ENCODE peak calls at places on chromosomes 5 and 9, in four cellular contexts. V is HepG2, A is HEK293T, T is K562. D is an unnamed sample.

GRCh38 chr5:179323026-179323571 is 22.2 kb downstream of the ADAMTS2 start:
- DNase-seq in V (no peak), A (no peak), T (no peak), D (peak; percentile 7)

GRCh38 chr5:3828761-3829160 is 233.1 kb downstream of the IRX1 start:
- DNase-seq in V (no peak), A (no peak), T (no peak), D (peak; percentile 27)

GRCh38 chr9:123049589-123050222 is 16.2 kb downstream of the GPR21 start:
- DNase-seq in V (peak; percentile 24), A (no peak), T (no peak), D (no peak)

GRCh38 chr9:69971643-69972449 is 71.8 kb upstream of the MAMDC2 start:
- DNase-seq in V (peak; percentile 27), A (peak; percentile 70), T (peak; percentile 52), D (peak; percentile 83)

GRCh38 chr9:28648723-28649122 is 1075.4 kb upstream of the C9orf72 start:
- DNase-seq in V (peak; percentile 8), A (peak; percentile 6), T (no peak), D (no peak)

GRCh38 chr5:102910240-102911226 is 155.4 kb downstream of the PAM start:
- DNase-seq in V (no peak), A (peak; percentile 13), T (no peak), D (no peak)

GRCh38 chr5:135079282-135079681 is 45.3 kb upstream of the PITX1 start:
- DNase-seq in V (no peak), A (no peak), T (no peak), D (no peak)

GRCh38 chr5:135578305-135578684 is 496 bp downstream of the CXCL14 start:
- DNase-seq in V (no peak), A (no peak), T (no peak), D (no peak)

GRCh38 chr5:41871866-41872265 is 1.6 kb upstream of the OXCT1 start:
- DNase-seq in V (no peak), A (no peak), T (no peak), D (no peak)

GRCh38 chr9:38017149-38017884 is 51.7 kb downstream of the SHB start:
- DNase-seq in V (no peak), A (no peak), T (no peak), D (peak; percentile 85)

GRCh38 chr5:170681013-170681433 is 102.5 kb upstream of the GABRP start:
- DNase-seq in V (no peak), A (peak; percentile 78), T (peak; percentile 24), D (peak; percentile 84)

GRCh38 chr5:155699385-155699784 is 627.6 kb upstream of the SGCD start:
- DNase-seq in V (no peak), A (no peak), T (no peak), D (no peak)

GRCh38 chr5:163478126-163478981 is 17.9 kb downstream of the HMMR start:
- DNase-seq in V (no peak), A (no peak), T (no peak), D (no peak)

GRCh38 chr5:95599252-95599651 is 20.6 kb upstream of the GPR150 start:
- DNase-seq in V (no peak), A (no peak), T (no peak), D (no peak)

GRCh38 chr9:6126377-6126776 is 89.2 kb upstream of the IL33 start:
- DNase-seq in V (no peak), A (no peak), T (no peak), D (no peak)

GRCh38 chr5:80503641-80504040 is 15.7 kb downstream of the FAM151B start:
- DNase-seq in V (no peak), A (no peak), T (no peak), D (no peak)

GRCh38 chr5:156326718-156327259 is at the start of gene SGCD:
- DNase-seq in V (no peak), A (no peak), T (no peak), D (no peak)

GRCh38 chr5:149697001-149697400 is 33.1 kb upstream of the PPARGC1B start:
- DNase-seq in V (no peak), A (no peak), T (no peak), D (no peak)

GRCh38 chr5:32852535-32852934 is 141.4 kb downstream of the NPR3 start:
- DNase-seq in V (peak; percentile 22), A (no peak), T (no peak), D (peak; percentile 63)

GRCh38 chr9:34216325-34216724 is 37.5 kb downstream of the UBAP1 start:
- DNase-seq in V (no peak), A (no peak), T (no peak), D (no peak)

GRCh38 chr5:78501411-78502338 is 141.3 kb downstream of the SCAMP1 start:
- DNase-seq in V (no peak), A (no peak), T (no peak), D (no peak)

GRCh38 chr9:69097053-69097452 is 61.5 kb downstream of the FXN start:
- DNase-seq in V (no peak), A (no peak), T (no peak), D (no peak)

GRCh38 chr5:176625966-176626875 is 4.1 kb downstream of the SNCB start:
- DNase-seq in V (no peak), A (no peak), T (no peak), D (no peak)

GRCh38 chr9:104091708-104092107 is 2.4 kb upstream of the SMC2 start:
- DNase-seq in V (peak; percentile 32), A (peak; percentile 41), T (no peak), D (no peak)

GRCh38 chr5:115542651-115543364 is 1.8 kb downstream of the FEM1C start:
- DNase-seq in V (no peak), A (no peak), T (no peak), D (no peak)

GRCh38 chr5:139133237-139133636 is 64.9 kb downstream of the SIL1 start:
- DNase-seq in V (no peak), A (no peak), T (no peak), D (no peak)

GRCh38 chr9:92032891-92033290 is 82.3 kb downstream of the SPTLC1 start:
- DNase-seq in V (no peak), A (no peak), T (no peak), D (no peak)

GRCh38 chr5:176400382-176401156 is 12.0 kb downstream of the HIGD2A start:
- DNase-seq in V (no peak), A (no peak), T (no peak), D (no peak)

GRCh38 chr9:131390990-131391389 is 2.9 kb upstream of the PRRC2B start:
- DNase-seq in V (no peak), A (no peak), T (peak; percentile 1), D (no peak)

GRCh38 chr5:113232667-113233066 is 202.1 kb downstream of the TSSK1B start:
- DNase-seq in V (no peak), A (no peak), T (no peak), D (no peak)

GRCh38 chr9:76980566-76980965 is 38.9 kb upstream of the FOXB2 start:
- DNase-seq in V (no peak), A (no peak), T (no peak), D (no peak)

GRCh38 chr9:73880101-73880500 is 617.0 kb upstream of the RORB start:
- DNase-seq in V (no peak), A (no peak), T (no peak), D (no peak)

GRCh38 chr9:136169495-136169894 is 35.4 kb downstream of the LHX3 start:
- DNase-seq in V (peak; percentile 67), A (no peak), T (no peak), D (no peak)
- TF ChIP-seq ELF4 in V (no peak), A (no peak), T (no peak), D (no peak)

GRCh38 chr9:115192280-115192679 is 74.3 kb upstream of the TNC start:
- DNase-seq in V (no peak), A (no peak), T (no peak), D (no peak)
- TF ChIP-seq ELF4 in V (no peak), A (no peak), T (no peak), D (no peak)

GRCh38 chr9:96067551-96068076 is 192.1 kb downstream of the ERCC6L2 start:
- DNase-seq in V (no peak), A (no peak), T (no peak), D (no peak)

GRCh38 chr9:96068511-96068910 is 193.0 kb downstream of the ERCC6L2 start:
- DNase-seq in V (no peak), A (no peak), T (no peak), D (no peak)

GRCh38 chr9:96065482-96066251 is 190.2 kb downstream of the ERCC6L2 start:
- DNase-seq in V (no peak), A (no peak), T (no peak), D (no peak)

GRCh38 chr9:96064838-96065481 is 189.5 kb downstream of the ERCC6L2 start:
- DNase-seq in V (no peak), A (no peak), T (no peak), D (no peak)

GRCh38 chr9:96067004-96067403 is 191.5 kb downstream of the ERCC6L2 start:
- DNase-seq in V (no peak), A (no peak), T (no peak), D (no peak)
- TF ChIP-seq ELF4 in V (no peak), A (no peak), T (no peak), D (no peak)

DNA sequence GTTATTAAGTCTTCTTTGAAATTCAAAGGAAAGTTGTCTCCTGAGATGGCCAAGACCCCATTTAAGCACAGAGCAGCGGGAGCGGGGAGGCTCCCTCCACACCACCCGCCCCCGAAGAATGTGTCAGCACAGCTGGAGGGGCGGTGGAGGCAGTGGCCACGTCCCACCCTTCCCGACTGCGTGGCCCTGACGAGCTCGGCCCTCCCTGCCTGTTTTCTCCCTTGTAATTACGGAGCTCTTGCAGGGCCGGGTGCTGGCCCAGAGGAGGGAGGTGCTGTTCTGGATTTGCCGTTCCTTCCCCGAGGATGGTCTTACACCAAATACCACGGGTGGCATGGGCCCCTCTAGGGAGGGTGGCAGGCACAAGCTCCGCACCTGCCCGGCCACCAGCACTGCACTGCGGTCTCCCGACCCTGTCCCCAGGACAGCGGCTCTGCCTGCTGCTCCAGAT is 31.0 kb downstream of the SLC9A3 start:
- DNase-seq in V (no peak), A (no peak), T (no peak), D (no peak)
- TF ChIP-seq ELF4 in V (no peak), A (no peak), T (no peak), D (no peak)

DNA sequence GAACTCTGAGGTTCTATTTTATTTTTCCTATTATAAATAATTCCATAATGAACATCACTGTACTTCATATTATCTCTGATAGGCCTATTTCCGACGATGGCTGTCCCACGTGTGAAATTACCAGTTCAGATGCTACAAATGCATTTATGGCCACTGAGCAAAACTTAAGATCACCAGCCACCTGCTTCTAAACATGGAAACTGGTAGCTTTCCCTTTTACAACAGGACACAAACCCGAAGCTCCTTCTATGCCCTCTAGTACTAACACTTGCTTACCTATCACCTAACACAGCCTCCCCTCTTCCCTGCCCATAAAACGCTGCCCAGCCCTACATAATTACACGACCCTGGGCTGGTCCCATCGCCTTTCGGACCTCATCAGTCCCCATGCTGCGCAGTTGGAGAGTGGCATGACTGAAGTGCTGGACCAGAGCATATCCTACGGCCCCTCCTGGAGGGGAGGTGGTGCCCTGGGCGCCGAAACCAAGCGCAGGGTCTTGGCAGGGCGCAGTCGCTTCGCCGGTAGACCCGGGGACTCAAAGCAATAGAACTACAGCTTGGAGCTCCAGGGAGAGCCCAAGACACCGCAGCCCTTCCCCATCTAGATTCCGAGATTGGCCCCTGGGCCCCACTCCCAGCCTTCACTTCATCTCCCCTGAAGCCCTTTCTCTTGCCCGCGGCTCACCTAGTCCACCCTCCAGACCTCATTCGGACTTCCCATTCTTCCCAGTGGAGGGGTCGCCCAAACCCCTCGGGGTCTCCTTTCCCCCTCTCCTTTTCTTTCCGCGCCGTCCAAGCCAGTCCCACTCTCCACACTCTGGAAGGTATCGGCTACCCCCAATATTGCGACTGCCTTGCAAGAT is 1.0 kb upstream of the SAP30L start:
- DNase-seq in V (no peak), A (peak; percentile 41), T (peak; percentile 34), D (peak; percentile 40)
- TF ChIP-seq ELF4 in V (no peak), A (no peak), T (no peak), D (no peak)

GRCh38 chr5:27511061-27511460 is 472.7 kb upstream of the CDH9 start:
- DNase-seq in V (no peak), A (peak; percentile 31), T (no peak), D (no peak)
- TF ChIP-seq ELF4 in V (no peak), A (no peak), T (no peak), D (no peak)

GRCh38 chr9:134484479-134484878 is 157.1 kb upstream of the COL5A1 start:
- DNase-seq in V (no peak), A (no peak), T (no peak), D (no peak)
- TF ChIP-seq ELF4 in V (no peak), A (no peak), T (no peak), D (no peak)